ENCODE peak calls at places on chromosomes 13 and 19, in seven cellular contexts. G is stomach, W is transverse colon, Y is K562, M is Panc1, I is spleen, B is suprapubic skin. O is an unnamed sample.

GRCh38 chr19:5966941-5967340 is 11.0 kb downstream of the RANBP3 start:
- DNase-seq in G (no peak), W (no peak), B (no peak), M (no peak), Y (no peak), I (no peak), O (no peak)

GRCh38 chr19:1591421-1592022 is 1.1 kb downstream of the MBD3 start:
- DNase-seq in B (no peak), W (no peak), Y (peak; percentile 50), I (no peak), M (no peak), G (no peak), O (no peak)

GRCh38 chr13:112072531-112073244 is 5.7 kb downstream of the SOX1 start:
- DNase-seq in W (no peak), G (no peak), Y (no peak), M (no peak), B (no peak), I (no peak), O (no peak)

GRCh38 chr13:30607908-30608307 is 9.8 kb upstream of the USPL1 start:
- DNase-seq in G (peak; percentile 34), I (no peak), M (no peak), Y (no peak), B (no peak), W (peak; percentile 57), O (no peak)

GRCh38 chr13:106104281-106104901 is 431.1 kb downstream of the EFNB2 start:
- DNase-seq in W (no peak), Y (no peak), G (no peak), I (no peak), M (no peak), B (no peak), O (no peak)

GRCh38 chr13:46721054-46721453 is 75.9 kb downstream of the ESD start:
- DNase-seq in M (no peak), Y (no peak), W (peak; percentile 39), I (no peak), B (no peak), G (peak; percentile 53), O (no peak)

GRCh38 chr19:38044267-38045111 is 137.5 kb downstream of the SIPA1L3 start:
- DNase-seq in G (no peak), Y (no peak), W (no peak), M (no peak), B (no peak), I (no peak), O (no peak)

GRCh38 chr13:110470272-110471009 is 91.1 kb downstream of the RAB20 start:
- DNase-seq in Y (no peak), I (no peak), B (no peak), G (no peak), W (no peak), M (no peak), O (no peak)

GRCh38 chr13:48626077-48626449 is 27.7 kb upstream of the CYSLTR2 start:
- DNase-seq in Y (no peak), I (no peak), M (no peak), B (no peak), G (no peak), W (no peak), O (no peak)

GRCh38 chr13:20559659-20560356 is 7.1 kb upstream of the IFT88 start:
- DNase-seq in G (no peak), Y (no peak), M (no peak), W (no peak), B (no peak), I (no peak), O (no peak)

GRCh38 chr19:15260939-15261338 is 28.7 kb upstream of the EPHX3 start:
- DNase-seq in M (no peak), B (no peak), G (no peak), Y (no peak), I (no peak), W (no peak), O (no peak)

GRCh38 chr13:72217142-72217541 is 350.1 kb upstream of the DACH1 start:
- DNase-seq in W (no peak), Y (no peak), B (no peak), G (no peak), I (no peak), M (no peak), O (no peak)

GRCh38 chr19:15288146-15288963 is 44.0 kb downstream of the BRD4 start:
- DNase-seq in M (no peak), I (peak; percentile 92), B (no peak), G (peak; percentile 41), W (no peak), Y (no peak), O (no peak)

GRCh38 chr13:24267283-24267682 is 42.1 kb upstream of the C1QTNF9 start:
- DNase-seq in Y (no peak), G (no peak), M (no peak), I (no peak), B (no peak), W (no peak), O (no peak)

GRCh38 chr19:32809254-32809653 is 60.3 kb downstream of the SLC7A9 start:
- DNase-seq in B (no peak), W (no peak), M (no peak), Y (no peak), I (no peak), G (no peak), O (no peak)

GRCh38 chr13:80215368-80215767 is 125.6 kb downstream of the SPRY2 start:
- DNase-seq in G (no peak), M (no peak), W (no peak), I (no peak), Y (no peak), B (no peak), O (no peak)

GRCh38 chr19:58328999-58329398 is 2.2 kb downstream of the ZSCAN22 start:
- DNase-seq in Y (peak; percentile 32), W (no peak), I (no peak), M (no peak), G (no peak), B (no peak), O (no peak)

GRCh38 chr13:51925865-51926527 is 64.2 kb downstream of the CCDC70 start:
- DNase-seq in M (no peak), B (no peak), Y (no peak), G (no peak), I (no peak), W (no peak), O (no peak)

GRCh38 chr19:2428027-2428690 is 773 bp upstream of the TIMM13 start:
- DNase-seq in Y (no peak), M (no peak), B (no peak), G (peak; percentile 41), I (peak; percentile 85), W (peak; percentile 39), O (peak; percentile 30)

GRCh38 chr19:52115526-52116053 is 20.0 kb upstream of the ZNF841 start:
- DNase-seq in G (no peak), I (no peak), B (no peak), M (no peak), W (no peak), Y (no peak), O (no peak)
- H3K4me3 ChIP-seq in G (no peak overlapping the region), I (no peak overlapping the region), B (no peak overlapping the region), M (no peak overlapping the region), W (no peak overlapping the region), Y (no peak overlapping the region), O (no peak overlapping the region)

GRCh38 chr19:46022431-46023310 is at the start of gene PGLYRP1:
- DNase-seq in M (no peak), I (peak; percentile 87), G (no peak), B (no peak), W (no peak), Y (no peak), O (no peak)

GRCh38 chr19:46023311-46023779 is 492 bp upstream of the PGLYRP1 start:
- DNase-seq in W (no peak), M (no peak), Y (no peak), I (no peak), B (no peak), G (no peak), O (no peak)

GRCh38 chr19:46020819-46021125 is 2.1 kb downstream of the PGLYRP1 start:
- DNase-seq in Y (no peak), W (no peak), M (no peak), G (no peak), B (no peak), I (no peak), O (no peak)

GRCh38 chr19:46022061-46022430 is 807 bp downstream of the PGLYRP1 start:
- DNase-seq in G (no peak), B (peak; percentile 63), W (no peak), Y (no peak), M (no peak), I (no peak), O (no peak)

GRCh38 chr19:46021531-46022041 is 1.3 kb downstream of the PGLYRP1 start:
- DNase-seq in G (peak; percentile 46), B (peak; percentile 59), I (no peak), W (peak; percentile 29), M (no peak), Y (peak; percentile 44), O (peak; percentile 48)
- TF ChIP-seq POLR2AphosphoS5 in G (no peak), B (no peak), I (no peak), W (no peak), M (no peak), Y (no peak), O (no peak)

DNA sequence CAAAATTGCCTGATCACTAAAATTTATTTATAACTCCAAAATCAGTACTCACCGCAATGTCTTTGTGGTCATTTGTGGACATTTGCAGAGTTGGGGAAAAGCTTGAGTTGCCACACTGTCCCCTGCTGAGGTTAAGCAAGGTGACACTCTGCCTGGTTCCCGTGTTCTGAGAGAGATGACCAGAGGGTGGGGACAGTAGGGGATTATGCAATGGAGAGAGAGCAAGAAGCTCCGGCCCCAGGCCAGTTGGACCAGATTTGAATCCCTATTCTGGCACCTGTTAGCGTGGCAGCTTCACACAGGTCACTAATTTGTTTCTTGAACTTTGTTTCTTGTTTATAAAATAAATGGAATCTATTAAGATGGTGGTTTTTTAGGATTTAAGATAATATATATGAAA is 17.8 kb downstream of the ERCC5 start:
- DNase-seq in M (no peak), G (no peak), W (no peak), Y (no peak), I (no peak), B (no peak), O (no peak)
- H3K9me3 ChIP-seq in M (no peaks in the 10 kb centered on the region), G (no peaks in the 10 kb centered on the region), W (no peaks in the 10 kb centered on the region), Y (no peaks in the 10 kb centered on the region), I (no peaks in the 10 kb centered on the region), B (no peaks in the 10 kb centered on the region), O (no peaks in the 10 kb centered on the region)

GRCh38 chr13:33206425-33206824 is 79.1 kb downstream of the STARD13 start:
- DNase-seq in G (no peak), B (no peak), I (no peak), W (no peak), Y (no peak), M (no peak), O (no peak)

GRCh38 chr13:33205224-33205623 is 80.3 kb downstream of the STARD13 start:
- DNase-seq in Y (no peak), W (no peak), I (no peak), B (no peak), G (no peak), M (no peak), O (no peak)

GRCh38 chr13:33206945-33207615 is 78.5 kb downstream of the STARD13 start:
- DNase-seq in Y (no peak), I (no peak), W (no peak), M (no peak), B (no peak), G (no peak), O (no peak)

GRCh38 chr13:33204130-33204927 is 81.2 kb downstream of the STARD13 start:
- DNase-seq in B (peak; percentile 83), Y (no peak), G (peak; percentile 31), M (no peak), I (no peak), W (peak; percentile 59), O (no peak)

DNA sequence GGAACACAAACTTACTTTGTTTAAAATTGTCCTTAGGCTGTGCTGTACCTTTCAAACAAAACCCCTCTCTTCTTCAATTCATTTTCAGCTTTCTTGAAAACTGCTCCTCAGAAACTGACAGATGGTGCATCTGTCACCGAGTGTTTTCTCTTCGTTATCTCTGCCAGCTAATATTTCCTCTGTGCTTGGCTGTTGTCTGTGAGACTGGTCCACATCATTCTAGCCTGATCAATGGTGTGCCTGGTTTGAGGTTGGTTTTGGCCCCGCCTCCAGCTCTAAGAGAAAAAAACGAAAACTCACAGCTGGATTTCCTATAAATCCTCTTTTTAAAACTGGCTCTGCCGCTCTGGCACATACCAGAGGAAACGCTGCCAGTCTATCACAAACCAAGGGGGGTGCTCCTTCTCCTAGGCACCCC is 79.7 kb downstream of the STARD13 start:
- DNase-seq in Y (no peak), M (no peak), G (no peak), I (no peak), W (no peak), B (no peak), O (no peak)
- H3K4me3 ChIP-seq in Y (no peak overlapping the region), M (no peak overlapping the region), G (peak overlapping the region; percentile 39), I (no peak overlapping the region), W (peak overlapping the region; percentile 33), B (peak overlapping the region; percentile 37), O (no peak overlapping the region)